ENCODE peak calls at places on chromosomes 4 and X, in ten cellular contexts. H is stimulated activated CD8-positive, alpha-beta memory T cell treated with anti-CD3 and anti-CD28 coated beads, Interleukin-15, amount 100 ng/mL, for 4 hours; O is CD4-positive, CD25-positive, alpha-beta regulatory T cell; I is MCF 10A; D is sigmoid colon; N is stimulated activated CD4-positive, alpha-beta T cell treated with anti-CD3 and anti-CD28 coated beads, TNF-alpha, amount 100 ng/mL, for 24 hours; J is neural crest cell; Y is CMK; S is activated CD8-positive, alpha-beta T cell treated with anti-CD3 and anti-CD28 coated beads, Interleukin-2, amount 10 ng/mL, durations not matched to agents 7 days and 5 days; W is activated CD4-positive, alpha-beta T cell treated with anti-CD3 and anti-CD28 coated beads, Interleukin-2, amount 50 U/mL, for 1 hour. F is an unnamed sample.
A peak's percentile ranks its signal among the peaks of the same experiment; 100 is the strongest.

GRCh38 chr4:7938513-7939376 is 916 bp downstream of the AFAP1 start:
- DNase-seq in H (no peak), O (peak; percentile 22), I (peak; percentile 29), D (peak; percentile 76), N (no peak), J (peak; percentile 36), Y (no peak), S (no peak), W (peak; percentile 28), F (no peak)

GRCh38 chr4:14787894-14788293 is 214.4 kb upstream of the CPEB2 start:
- DNase-seq in H (no peak), O (no peak), I (peak; percentile 41), D (no peak), N (no peak), J (no peak), Y (peak; percentile 12), S (no peak), W (no peak), F (no peak)

GRCh38 chrX:115563633-115564182 is 2.7 kb downstream of the PLS3 start:
- DNase-seq in H (no peak), O (no peak), I (no peak), D (no peak), N (no peak), J (no peak), Y (no peak), S (no peak), W (no peak), F (no peak)

GRCh38 chr4:144562019-144562740 is 83.8 kb upstream of the HHIP start:
- DNase-seq in H (no peak), O (no peak), I (no peak), D (no peak), N (no peak), J (no peak), Y (no peak), S (no peak), W (no peak), F (no peak)

GRCh38 chr4:88619973-88620372 is 27.7 kb downstream of the HERC3 start:
- DNase-seq in H (no peak), O (no peak), I (no peak), D (no peak), N (no peak), J (no peak), Y (no peak), S (no peak), W (no peak), F (no peak)

GRCh38 chr4:25810815-25811690 is 51.7 kb downstream of the SEL1L3 start:
- DNase-seq in H (no peak), O (no peak), I (no peak), D (no peak), N (no peak), J (no peak), Y (no peak), S (no peak), W (no peak), F (no peak)

GRCh38 chrX:24996096-24996709 is 19.6 kb downstream of the ARX start:
- DNase-seq in H (no peak), O (no peak), I (no peak), D (no peak), N (no peak), J (no peak), Y (no peak), S (no peak), W (no peak), F (no peak)

GRCh38 chrX:10167573-10167972 is 10.8 kb downstream of the CLCN4 start:
- DNase-seq in H (no peak), O (no peak), I (no peak), D (no peak), N (no peak), J (no peak), Y (no peak), S (peak; percentile 27), W (no peak), F (peak; percentile 5)

GRCh38 chr4:154720123-154720522 is 23.7 kb upstream of the LRAT start:
- DNase-seq in H (no peak), O (no peak), I (peak; percentile 72), D (no peak), N (no peak), J (no peak), Y (no peak), S (no peak), W (no peak), F (no peak)

GRCh38 chr4:7411896-7412585 is 22.7 kb downstream of the PSAPL1 start:
- DNase-seq in H (no peak), O (no peak), I (no peak), D (peak; percentile 61), N (no peak), J (no peak), Y (no peak), S (no peak), W (no peak), F (no peak)

GRCh38 chr4:42277291-42277690 is 120.0 kb upstream of the SHISA3 start:
- DNase-seq in H (no peak), O (no peak), I (no peak), D (no peak), N (no peak), J (no peak), Y (no peak), S (no peak), W (no peak), F (no peak)

GRCh38 chrX:51867626-51868025 is 25.8 kb upstream of the MAGED1 start:
- DNase-seq in H (no peak), O (no peak), I (no peak), D (no peak), N (no peak), J (no peak), Y (no peak), S (no peak), W (no peak), F (no peak)

GRCh38 chr4:165403667-165404066 is 24.9 kb downstream of the CPE start:
- DNase-seq in H (no peak), O (no peak), I (no peak), D (no peak), N (no peak), J (no peak), Y (no peak), S (no peak), W (no peak), F (no peak)

GRCh38 chr4:126479709-126480108 is 1153.0 kb upstream of the INTU start:
- DNase-seq in H (no peak), O (no peak), I (no peak), D (no peak), N (no peak), J (no peak), Y (no peak), S (no peak), W (no peak), F (no peak)

GRCh38 chrX:2819345-2820130 is 9.2 kb upstream of the GYG2 start:
- DNase-seq in H (no peak), O (no peak), I (peak; percentile 52), D (no peak), N (no peak), J (no peak), Y (no peak), S (peak; percentile 23), W (no peak), F (no peak)

GRCh38 chr4:66331761-66332160 is 661.5 kb upstream of the EPHA5 start:
- DNase-seq in H (no peak), O (no peak), I (no peak), D (no peak), N (no peak), J (no peak), Y (no peak), S (no peak), W (no peak), F (no peak)

GRCh38 chr4:120111745-120112144 is 45.1 kb upstream of the MAD2L1 start:
- DNase-seq in H (no peak), O (no peak), I (no peak), D (no peak), N (no peak), J (no peak), Y (no peak), S (no peak), W (no peak), F (no peak)

GRCh38 chrX:119753001-119753400 is 5.4 kb upstream of the SOWAHD start:
- DNase-seq in H (no peak), O (no peak), I (no peak), D (no peak), N (no peak), J (no peak), Y (no peak), S (no peak), W (no peak), F (no peak)

GRCh38 chrX:24493740-24494543 is 28.9 kb downstream of the PDK3 start:
- DNase-seq in H (no peak), O (no peak), I (peak; percentile 23), D (no peak), N (no peak), J (no peak), Y (no peak), S (no peak), W (no peak), F (no peak)

GRCh38 chrX:74924449-74925209 is 623 bp downstream of the NEXMIF start:
- DNase-seq in H (no peak), O (no peak), I (no peak), D (peak; percentile 80), N (no peak), J (peak; percentile 37), Y (no peak), S (peak; percentile 39), W (peak; percentile 26), F (peak; percentile 14)

GRCh38 chr4:25749150-25749794 is 93.6 kb downstream of the SLC34A2 start:
- DNase-seq in H (no peak), O (no peak), I (no peak), D (no peak), N (no peak), J (no peak), Y (no peak), S (no peak), W (no peak), F (no peak)

GRCh38 chr4:169251291-169252235 is 19.2 kb downstream of the SH3RF1 start:
- DNase-seq in H (no peak), O (no peak), I (no peak), D (no peak), N (no peak), J (no peak), Y (no peak), S (no peak), W (no peak), F (no peak)

GRCh38 chr4:51870441-51871188 is 27.7 kb downstream of the DCUN1D4 start:
- DNase-seq in H (no peak), O (no peak), I (no peak), D (no peak), N (no peak), J (no peak), Y (no peak), S (no peak), W (no peak), F (no peak)

GRCh38 chr4:102554482-102554881 is 53.3 kb downstream of the NFKB1 start:
- DNase-seq in H (no peak), O (no peak), I (no peak), D (peak; percentile 72), N (no peak), J (no peak), Y (no peak), S (no peak), W (no peak), F (no peak)

GRCh38 chr4:113125418-113125817 is 76.0 kb downstream of the ANK2 start:
- DNase-seq in H (no peak), O (no peak), I (no peak), D (no peak), N (no peak), J (no peak), Y (no peak), S (no peak), W (no peak), F (no peak)

GRCh38 chrX:150848914-150849365 is 49.5 kb downstream of the CD99L2 start:
- DNase-seq in H (no peak), O (no peak), I (peak; percentile 97), D (no peak), N (no peak), J (no peak), Y (peak; percentile 1), S (no peak), W (no peak), F (peak; percentile 1)

GRCh38 chr4:108466936-108467902 is 153.2 kb upstream of the RPL34 start:
- DNase-seq in H (no peak), O (no peak), I (peak; percentile 91), D (no peak), N (no peak), J (no peak), Y (no peak), S (peak; percentile 57), W (no peak), F (peak; percentile 3)

GRCh38 chr4:149549911-149550310 is 265.7 kb downstream of the IQCM start:
- DNase-seq in H (no peak), O (no peak), I (peak; percentile 26), D (no peak), N (no peak), J (no peak), Y (no peak), S (no peak), W (no peak), F (no peak)